ENCODE peak calls at places on chromosomes 4 and X, in five cellular contexts. J, E, F, B and X are unnamed samples.

GRCh38 chr4:56149601-56150000 is 200.9 kb downstream of the CEP135 start:
- DNase-seq in J (no peak), E (no peak), B (no peak), F (no peak), X (no peak)

GRCh38 chr4:62898115-62898514 is 1511.1 kb downstream of the TECRL start:
- DNase-seq in F (no peak), J (no peak), B (no peak), E (no peak), X (no peak)

GRCh38 chr4:73735231-73735630 is 5.1 kb upstream of the CXCL8 start:
- DNase-seq in E (no peak), B (no peak), J (no peak), F (no peak), X (no peak)

GRCh38 chr4:176760468-176760867 is 32.3 kb downstream of the VEGFC start:
- DNase-seq in F (no peak), E (no peak), J (no peak), B (no peak), X (no peak)

GRCh38 chrX:134026732-134027311 is 41.4 kb upstream of the GPC3 start:
- DNase-seq in J (no peak), B (peak; percentile 22), F (peak; percentile 46), E (no peak), X (peak; percentile 52)

GRCh38 chr4:182653596-182653995 is 263.6 kb downstream of the DCTD start:
- DNase-seq in B (no peak), F (no peak), J (no peak), E (no peak), X (no peak)

GRCh38 chr4:31194823-31195222 is 474.7 kb downstream of the PCDH7 start:
- DNase-seq in J (no peak), F (no peak), B (no peak), E (no peak), X (no peak)

GRCh38 chr4:125703443-125703842 is 388.7 kb downstream of the FAT4 start:
- DNase-seq in E (no peak), F (no peak), J (no peak), B (no peak), X (no peak)

GRCh38 chr4:54433686-54434085 is 204.6 kb downstream of the PDGFRA start:
- DNase-seq in B (no peak), J (no peak), E (no peak), F (peak; percentile 36), X (peak; percentile 18)

GRCh38 chrX:29487214-29487613 is 728.1 kb upstream of the MAGEB2 start:
- DNase-seq in J (no peak), E (no peak), B (no peak), F (no peak), X (no peak)

GRCh38 chr4:54386693-54387092 is 157.6 kb downstream of the PDGFRA start:
- DNase-seq in E (no peak), B (no peak), J (no peak), F (no peak), X (no peak)

GRCh38 chrX:55149242-55149641 is 60.4 kb downstream of the PAGE2 start:
- DNase-seq in B (no peak), E (no peak), F (no peak), J (no peak), X (no peak)

GRCh38 chr4:128862608-128863313 is 53.3 kb downstream of the JADE1 start:
- DNase-seq in J (no peak), F (no peak), E (no peak), B (no peak), X (peak; percentile 26)

GRCh38 chrX:124333862-124334261 is 1.4 kb downstream of the TEX13D start:
- DNase-seq in E (no peak), F (no peak), J (no peak), B (no peak), X (no peak)

GRCh38 chr4:1418494-1419285 is 12.4 kb upstream of the NKX1-1 start:
- DNase-seq in J (no peak), E (peak; percentile 42), B (no peak), F (no peak), X (no peak)

GRCh38 chrX:50147972-50148371 is 52.8 kb downstream of the AKAP4 start:
- DNase-seq in E (no peak), J (no peak), B (no peak), F (no peak), X (no peak)

GRCh38 chrX:66504481-66504880 is 134.4 kb downstream of the EDA2R start:
- DNase-seq in E (no peak), J (no peak), B (no peak), F (no peak), X (no peak)

GRCh38 chrX:154967603-154968002 is 54.9 kb downstream of the F8 start:
- DNase-seq in E (no peak), J (no peak), B (no peak), F (no peak), X (no peak)

GRCh38 chrX:111445485-111445884 is 33.5 kb upstream of the DCX start:
- DNase-seq in F (no peak), E (no peak), B (peak; percentile 24), J (no peak), X (peak; percentile 2)

GRCh38 chrX:130060122-130061069 is 49.9 kb downstream of the ELF4 start:
- DNase-seq in F (peak; percentile 81), J (peak; percentile 68), E (peak; percentile 69), B (no peak), X (peak; percentile 87)

GRCh38 chrX:2707334-2707760 is 16.3 kb downstream of the CD99 start:
- DNase-seq in J (no peak), B (no peak), E (peak; percentile 77), F (peak; percentile 54), X (peak; percentile 37)

GRCh38 chr4:76590847-76591281 is 155.8 kb downstream of the SHROOM3 start:
- DNase-seq in J (no peak), F (no peak), E (no peak), B (no peak), X (no peak)

GRCh38 chr4:77776182-77777134 is 42.7 kb downstream of the CNOT6L start:
- DNase-seq in E (no peak), B (peak; percentile 11), F (no peak), J (no peak), X (no peak)

GRCh38 chr4:41379230-41379629 is 122.5 kb downstream of the UCHL1 start:
- DNase-seq in F (no peak), E (no peak), J (no peak), B (no peak), X (no peak)

GRCh38 chr4:183362916-183363542 is 40.8 kb upstream of the CLDN24 start:
- DNase-seq in F (peak; percentile 30), E (no peak), J (no peak), B (no peak), X (peak; percentile 15)

GRCh38 chrX:81215685-81216084 is 13.8 kb downstream of the SH3BGRL start:
- DNase-seq in E (no peak), J (no peak), B (no peak), F (no peak), X (no peak)

GRCh38 chrX:6021316-6022091 is 207.2 kb downstream of the NLGN4X start:
- DNase-seq in B (peak; percentile 39), F (peak; percentile 50), J (no peak), E (no peak), X (peak; percentile 50)

GRCh38 chrX:131477498-131477897 is 66.4 kb upstream of the OR13H1 start:
- DNase-seq in J (no peak), E (no peak), F (peak; percentile 20), B (no peak), X (no peak)

GRCh38 chrX:45621356-45622041 is 420.8 kb upstream of the DIPK2B start:
- DNase-seq in F (no peak), J (no peak), E (no peak), B (no peak), X (no peak)

GRCh38 chr4:120555058-120555457 is 367.5 kb downstream of the PRDM5 start:
- DNase-seq in B (no peak), J (no peak), E (no peak), F (no peak), X (no peak)

GRCh38 chrX:19611636-19612376 is 96.5 kb upstream of the MAP3K15 start:
- DNase-seq in E (no peak), J (no peak), F (no peak), B (no peak), X (no peak)

GRCh38 chr4:113657834-113658233 is 103.7 kb downstream of the CAMK2D start:
- DNase-seq in J (no peak), F (no peak), E (no peak), B (no peak), X (no peak)

GRCh38 chr4:52966172-52966571 is 104.1 kb downstream of the RASL11B start:
- DNase-seq in J (no peak), B (no peak), E (no peak), F (no peak), X (no peak)

GRCh38 chr4:20030108-20030507 is 221.6 kb upstream of the SLIT2 start:
- DNase-seq in E (no peak), J (no peak), F (no peak), B (no peak), X (no peak)